ENCODE peak calls at places on chromosomes 6 and 20, in seven cellular contexts. X is amniotic epithelial cell; U is fibroblast of pulmonary artery; P is iris pigment epithelial cell; S is EL; M is stimulated activated CD4-positive, alpha-beta T cell treated with anti-CD3 and anti-CD28 coated beads, Interleukin-4, amount 100 ng/mL, for 48 hours; I is Calu3. G is an unnamed sample.

GRCh38 chr6:138805431-138805830 is 9.5 kb downstream of the ECT2L start:
- DNase-seq in I (no peak), X (peak), U (peak), M (no peak), S (peak), P (peak), G (no peak)

GRCh38 chr6:3693879-3694278 is 57.6 kb downstream of the PXDC1 start:
- DNase-seq in I (no peak), U (no peak), P (no peak), S (no peak), X (no peak), M (no peak), G (no peak)

GRCh38 chr6:109447878-109448555 is 7.5 kb downstream of the SMPD2 start:
- DNase-seq in U (peak), P (no peak), I (no peak), X (peak), M (no peak), S (no peak), G (no peak)

GRCh38 chr20:24994186-24994465 is 1.6 kb upstream of the APMAP start:
- DNase-seq in M (no peak), U (no peak), P (no peak), X (no peak), I (no peak), S (no peak), G (no peak)

GRCh38 chr20:58310291-58310782 is 822 bp downstream of the RAB22A start:
- DNase-seq in P (peak), S (peak), I (no peak), M (no peak), U (peak), X (no peak), G (no peak)

GRCh38 chr20:17940447-17940971 is 28.1 kb downstream of the SNX5 start:
- DNase-seq in U (no peak), S (no peak), X (no peak), I (no peak), P (no peak), M (no peak), G (no peak)

GRCh38 chr6:155261146-155261900 is 2.5 kb upstream of the CLDN20 start:
- DNase-seq in P (no peak), U (no peak), I (no peak), M (no peak), S (no peak), X (no peak), G (no peak)

GRCh38 chr20:51036226-51036625 is 13.3 kb upstream of the KCNG1 start:
- DNase-seq in S (peak), I (no peak), M (no peak), U (no peak), P (no peak), X (no peak), G (no peak)

GRCh38 chr6:46677314-46677654 is 10.4 kb upstream of the TDRD6 start:
- DNase-seq in S (no peak), U (no peak), P (peak), X (no peak), I (no peak), M (no peak), G (no peak)

GRCh38 chr6:140977425-140977824 is 1155.3 kb upstream of the GJE1 start:
- DNase-seq in I (no peak), P (peak), U (peak), S (no peak), M (no peak), X (no peak), G (no peak)

GRCh38 chr6:132544826-132545225 is 6.7 kb downstream of the TAAR9 start:
- DNase-seq in M (no peak), U (no peak), S (no peak), I (no peak), P (no peak), X (no peak), G (no peak)

GRCh38 chr20:17538517-17539170 is 7.5 kb upstream of the BFSP1 start:
- DNase-seq in S (peak), U (no peak), X (no peak), M (no peak), I (no peak), P (no peak), G (no peak)

GRCh38 chr20:19560876-19561480 is 197.1 kb upstream of the RIN2 start:
- DNase-seq in M (no peak), P (peak), S (peak), U (no peak), I (no peak), X (peak), G (no peak)

GRCh38 chr20:62522748-62523396 is 47.1 kb upstream of the GATA5 start:
- DNase-seq in M (no peak), U (no peak), X (no peak), S (no peak), I (no peak), P (no peak), G (no peak)

GRCh38 chr6:40789143-40789764 is 202.1 kb upstream of the LRFN2 start:
- DNase-seq in P (no peak), U (no peak), X (no peak), M (no peak), I (no peak), S (no peak), G (no peak)

GRCh38 chr6:55175078-55175777 is 913 bp downstream of the HCRTR2 start:
- DNase-seq in S (no peak), X (no peak), U (no peak), P (no peak), I (no peak), M (no peak), G (no peak)

GRCh38 chr20:7772376-7772775 is 167.9 kb downstream of the HAO1 start:
- DNase-seq in X (no peak), U (peak), P (peak), M (no peak), S (peak), I (no peak), G (no peak)

GRCh38 chr6:11093065-11093590 is 506 bp upstream of the SMIM13 start:
- DNase-seq in I (no peak), X (peak), M (no peak), S (no peak), U (peak), P (peak), G (no peak)

GRCh38 chr6:16352821-16353438 is 114.5 kb downstream of the GMPR start:
- DNase-seq in S (no peak), M (no peak), U (no peak), P (no peak), X (no peak), I (no peak), G (no peak)

GRCh38 chr6:44010411-44011349 is 116.6 kb downstream of the MRPL14 start:
- DNase-seq in I (peak), U (peak), S (peak), M (no peak), P (peak), X (peak), G (no peak)

GRCh38 chr20:18032977-18033892 is 24.5 kb downstream of the OVOL2 start:
- DNase-seq in U (no peak), P (no peak), S (no peak), X (no peak), M (no peak), I (no peak), G (peak)

GRCh38 chr6:28587011-28587745 is 61.5 kb downstream of the GPX5 start:
- DNase-seq in P (peak), U (peak), I (peak), S (peak), X (peak), M (peak), G (peak)

GRCh38 chr6:5732496-5732895 is 274.2 kb downstream of the NRN1 start:
- DNase-seq in S (no peak), X (no peak), P (no peak), M (no peak), U (no peak), I (no peak), G (no peak)

GRCh38 chr20:33589059-33589458 is 73.1 kb upstream of the C20orf144 start:
- DNase-seq in I (no peak), P (no peak), X (no peak), M (no peak), S (no peak), U (no peak), G (no peak)

GRCh38 chr20:6311841-6312655 is 189.2 kb upstream of the FERMT1 start:
- DNase-seq in S (no peak), P (peak), M (no peak), U (peak), X (no peak), I (no peak), G (no peak)

GRCh38 chr20:22768779-22769178 is 184.4 kb upstream of the FOXA2 start:
- DNase-seq in X (peak), M (no peak), S (peak), U (peak), I (no peak), P (peak), G (peak)

GRCh38 chr6:158653577-158654354 is 3.9 kb downstream of the SYTL3 start:
- DNase-seq in P (no peak), X (no peak), U (peak), M (peak), S (no peak), I (no peak), G (no peak)

GRCh38 chr6:106495014-106495413 is 134.3 kb downstream of the RTN4IP1 start:
- DNase-seq in M (no peak), P (no peak), S (no peak), I (no peak), U (no peak), X (no peak), G (no peak)

GRCh38 chr6:46734867-46735719 is at the start of gene PLA2G7:
- DNase-seq in P (no peak), S (peak), I (peak), M (no peak), X (no peak), U (no peak), G (no peak)

GRCh38 chr6:22785036-22785435 is 215.7 kb downstream of the HDGFL1 start:
- DNase-seq in M (no peak), S (no peak), X (no peak), U (peak), I (no peak), P (no peak), G (no peak)

GRCh38 chr6:117976030-117976651 is 69.1 kb downstream of the SLC35F1 start:
- DNase-seq in U (peak), I (peak), S (peak), M (no peak), P (peak), X (peak), G (peak)

GRCh38 chr20:48599106-48599747 is 228.6 kb downstream of the PREX1 start:
- DNase-seq in I (no peak), S (no peak), P (no peak), U (no peak), X (no peak), M (no peak), G (no peak)

GRCh38 chr20:57999465-58000111 is 228.9 kb downstream of the ANKRD60 start:
- DNase-seq in S (no peak), M (no peak), U (no peak), I (peak), P (no peak), X (no peak), G (no peak)

GRCh38 chr20:2585811-2586210 is 49.4 kb downstream of the TMC2 start:
- DNase-seq in M (no peak), S (peak), P (peak), I (no peak), U (peak), X (peak), G (no peak)

GRCh38 chr20:31975874-31976273 is 7.9 kb downstream of the XKR7 start:
- DNase-seq in P (no peak), S (no peak), X (no peak), M (no peak), U (no peak), I (no peak), G (no peak)